ENCODE peak calls at places on chromosome 15, in five cellular contexts. G is NCI-H2029 treated with DMSO at 0.1 percent for 48 hours; T is posterior cingulate gyrus; B is CD8-positive, alpha-beta T cell; K is cardiac fibroblast. V is an unnamed sample.

GRCh38 chr15:47184405-47185221 is 532.7 kb upstream of the SEMA6D start:
- DNase-seq in G (no peak), T (peak), B (no peak), K (peak), V (no peak)

GRCh38 chr15:66830358-66830757 is 128.3 kb downstream of the SMAD6 start:
- DNase-seq in G (no peak), T (no peak), B (no peak), K (peak), V (no peak)

GRCh38 chr15:59838900-59839299 is 149.8 kb upstream of the BNIP2 start:
- DNase-seq in G (no peak), T (no peak), B (no peak), K (no peak), V (no peak)

GRCh38 chr15:65343374-65343981 is 34.3 kb downstream of the IGDCC3 start:
- DNase-seq in G (no peak), T (no peak), B (no peak), K (no peak), V (no peak)

GRCh38 chr15:41866872-41867579 is 26.8 kb downstream of the SPTBN5 start:
- DNase-seq in G (no peak), T (no peak), B (no peak), K (no peak), V (no peak)

GRCh38 chr15:69417581-69417980 is 3.4 kb downstream of the KIF23 start:
- DNase-seq in G (no peak), T (no peak), B (no peak), K (peak), V (no peak)

GRCh38 chr15:72554471-72555425 is 80.6 kb downstream of the ARIH1 start:
- DNase-seq in G (no peak), T (no peak), B (peak), K (peak), V (no peak)

GRCh38 chr15:92617197-92618037 is 38.2 kb downstream of the FAM174B start:
- DNase-seq in G (peak), T (no peak), B (no peak), K (peak), V (no peak)

GRCh38 chr15:89514596-89515406 is 18.4 kb upstream of the RHCG start:
- DNase-seq in G (no peak), T (no peak), B (no peak), K (peak), V (no peak)

GRCh38 chr15:83685864-83686263 is 31.9 kb downstream of the ADAMTSL3 start:
- DNase-seq in G (no peak), T (no peak), B (no peak), K (no peak), V (no peak)

GRCh38 chr15:65207280-65207679 is 4.0 kb downstream of the CILP start:
- DNase-seq in G (no peak), T (no peak), B (no peak), K (no peak), V (no peak)

GRCh38 chr15:74128785-74129350 is 1.5 kb upstream of the ISLR2 start:
- DNase-seq in G (no peak), T (no peak), B (no peak), K (no peak), V (no peak)

GRCh38 chr15:26260517-26261133 is 397.5 kb upstream of the ATP10A start:
- DNase-seq in G (no peak), T (peak), B (peak), K (peak), V (no peak)

GRCh38 chr15:49962044-49962602 is 156.9 kb downstream of the ATP8B4 start:
- DNase-seq in G (no peak), T (no peak), B (no peak), K (no peak), V (no peak)

GRCh38 chr15:101017935-101018849 is 99.0 kb downstream of the LRRK1 start:
- DNase-seq in G (no peak), T (no peak), B (no peak), K (peak), V (peak)

GRCh38 chr15:76197703-76198455 is 113.4 kb downstream of the ETFA start:
- DNase-seq in G (no peak), T (no peak), B (no peak), K (no peak), V (no peak)

GRCh38 chr15:60634815-60635214 is 155.9 kb upstream of the ICE2 start:
- DNase-seq in G (no peak), T (no peak), B (no peak), K (no peak), V (no peak)

GRCh38 chr15:70533931-70534742 is 229.2 kb downstream of the UACA start:
- DNase-seq in G (no peak), T (no peak), B (no peak), K (no peak), V (no peak)

GRCh38 chr15:39135989-39136388 is 444.9 kb upstream of the THBS1 start:
- DNase-seq in G (no peak), T (no peak), B (no peak), K (peak), V (no peak)

GRCh38 chr15:32659340-32659831 is 17.9 kb downstream of the SCG5 start:
- DNase-seq in G (no peak), T (no peak), B (no peak), K (peak), V (no peak)

GRCh38 chr15:45205192-45205591 is 17.4 kb upstream of the SHF start:
- DNase-seq in G (peak), T (peak), B (peak), K (peak), V (no peak)

GRCh38 chr15:48913141-48913540 is 35.2 kb downstream of the EID1 start:
- DNase-seq in G (no peak), T (no peak), B (no peak), K (no peak), V (no peak)

GRCh38 chr15:78676424-78677110 is 35.6 kb upstream of the CHRNB4 start:
- DNase-seq in G (no peak), T (no peak), B (no peak), K (no peak), V (peak)

GRCh38 chr15:101044625-101045235 is 125.6 kb downstream of the LRRK1 start:
- DNase-seq in G (no peak), T (no peak), B (no peak), K (no peak), V (peak)

GRCh38 chr15:45064386-45064785 is 41.4 kb downstream of the SORD start:
- DNase-seq in G (no peak), T (no peak), B (no peak), K (peak), V (no peak)

GRCh38 chr15:57251941-57252340 is 124.4 kb upstream of the CGNL1 start:
- DNase-seq in G (no peak), T (no peak), B (no peak), K (peak), V (no peak)

GRCh38 chr15:92383528-92384326 is 10.0 kb upstream of the ST8SIA2 start:
- DNase-seq in G (no peak), T (no peak), B (no peak), K (no peak), V (no peak)

GRCh38 chr15:28911295-28911979 is 25.7 kb downstream of the APBA2 start:
- DNase-seq in G (no peak), T (no peak), B (no peak), K (no peak), V (no peak)

GRCh38 chr15:45114076-45114750 is at the start of the genes DUOX2 and DUOXA2:
- DNase-seq in G (no peak), T (no peak), B (no peak), K (no peak), V (no peak)

GRCh38 chr15:78438595-78439285 is 724 bp downstream of the IREB2 start:
- DNase-seq in G (no peak), T (no peak), B (peak), K (peak), V (no peak)

GRCh38 chr15:43930079-43930478 is 103.3 kb downstream of the WDR76 start:
- DNase-seq in G (no peak), T (no peak), B (no peak), K (no peak), V (no peak)

GRCh38 chr15:101504373-101504772 is 14.9 kb upstream of the PCSK6 start:
- DNase-seq in G (no peak), T (no peak), B (no peak), K (no peak), V (peak)

GRCh38 chr15:51579012-51579411 is 43.6 kb downstream of the DMXL2 start:
- DNase-seq in G (no peak), T (no peak), B (no peak), K (peak), V (no peak)

GRCh38 chr15:77784361-77785292 is 151.9 kb upstream of the LINGO1 start:
- DNase-seq in G (no peak), T (peak), B (no peak), K (peak), V (no peak)

GRCh38 chr15:32873292-32874114 is 155.7 kb downstream of the GREM1 start:
- DNase-seq in G (no peak), T (no peak), B (no peak), K (peak), V (no peak)

GRCh38 chr15:37108725-37109124 is 8.4 kb upstream of the MEIS2 start:
- DNase-seq in G (no peak), T (no peak), B (no peak), K (no peak), V (no peak)

GRCh38 chr15:90529369-90530249 is at the start of gene CRTC3:
- DNase-seq in G (no peak), T (peak), B (peak), K (peak), V (no peak)

V was measured in vagina.